ENCODE peak calls at places on chromosomes 16 and 17, in seven cellular contexts. One of them, this sample, is unnamed.
A peak's percentile ranks its signal among the peaks of the same experiment; 100 is the strongest.

GRCh38 chr16:14151256-14152030 is 80.3 kb downstream of the MRTFB start:
- DNase-seq in tibial nerve: no peak
- DNase-seq in lung: no peak
- DNase-seq in right atrium auricular region: no peak
- DNase-seq in heart left ventricle: no peak
- DNase-seq in uterus: no peak
- DNase-seq in CD8-positive, alpha-beta T cell: no peak
- DNase-seq in this sample: no peak

GRCh38 chr17:67054011-67054591 is 9.7 kb downstream of the CACNG1 start:
- DNase-seq in tibial nerve: no peak
- DNase-seq in lung: no peak
- DNase-seq in right atrium auricular region: peak; percentile 38
- DNase-seq in heart left ventricle: no peak
- DNase-seq in uterus: no peak
- DNase-seq in CD8-positive, alpha-beta T cell: no peak
- DNase-seq in this sample: no peak

GRCh38 chr16:14289692-14290340 is 218.7 kb downstream of the MRTFB start:
- DNase-seq in tibial nerve: no peak
- DNase-seq in lung: no peak
- DNase-seq in right atrium auricular region: peak; percentile 16
- DNase-seq in heart left ventricle: no peak
- DNase-seq in uterus: no peak
- DNase-seq in CD8-positive, alpha-beta T cell: no peak
- DNase-seq in this sample: no peak

GRCh38 chr17:27674335-27674734 is 43.3 kb downstream of the LGALS9 start:
- DNase-seq in tibial nerve: no peak
- DNase-seq in lung: no peak
- DNase-seq in right atrium auricular region: no peak
- DNase-seq in heart left ventricle: no peak
- DNase-seq in uterus: no peak
- DNase-seq in CD8-positive, alpha-beta T cell: no peak
- DNase-seq in this sample: no peak

GRCh38 chr17:75720656-75721462 is at the start of gene ITGB4:
- DNase-seq in tibial nerve: peak; percentile 50
- DNase-seq in lung: peak; percentile 78
- DNase-seq in right atrium auricular region: no peak
- DNase-seq in heart left ventricle: no peak
- DNase-seq in uterus: no peak
- DNase-seq in CD8-positive, alpha-beta T cell: peak; percentile 66
- DNase-seq in this sample: no peak

GRCh38 chr16:28951410-28951943 is 740 bp downstream of the NFATC2IP start:
- DNase-seq in tibial nerve: no peak
- DNase-seq in lung: peak; percentile 43
- DNase-seq in right atrium auricular region: no peak
- DNase-seq in heart left ventricle: no peak
- DNase-seq in uterus: peak; percentile 28
- DNase-seq in CD8-positive, alpha-beta T cell: no peak
- DNase-seq in this sample: no peak

GRCh38 chr17:82772026-82772425 is 20.2 kb downstream of the TBCD start:
- DNase-seq in tibial nerve: no peak
- DNase-seq in lung: no peak
- DNase-seq in right atrium auricular region: no peak
- DNase-seq in heart left ventricle: no peak
- DNase-seq in uterus: no peak
- DNase-seq in CD8-positive, alpha-beta T cell: no peak
- DNase-seq in this sample: no peak

GRCh38 chr16:11251525-11252481 is 4.2 kb downstream of the SOCS1 start:
- DNase-seq in tibial nerve: no peak
- DNase-seq in lung: no peak
- DNase-seq in right atrium auricular region: no peak
- DNase-seq in heart left ventricle: no peak
- DNase-seq in uterus: no peak
- DNase-seq in CD8-positive, alpha-beta T cell: peak; percentile 80
- DNase-seq in this sample: no peak

GRCh38 chr17:76414334-76415295 is 30.2 kb downstream of the SPHK1 start:
- DNase-seq in tibial nerve: peak; percentile 36
- DNase-seq in lung: no peak
- DNase-seq in right atrium auricular region: peak; percentile 83
- DNase-seq in heart left ventricle: peak; percentile 91
- DNase-seq in uterus: peak; percentile 45
- DNase-seq in CD8-positive, alpha-beta T cell: no peak
- DNase-seq in this sample: peak; percentile 83

GRCh38 chr17:82830249-82830661 is 9.6 kb downstream of the ZNF750 start:
- DNase-seq in tibial nerve: no peak
- DNase-seq in lung: no peak
- DNase-seq in right atrium auricular region: peak; percentile 62
- DNase-seq in heart left ventricle: peak; percentile 94
- DNase-seq in uterus: peak; percentile 47
- DNase-seq in CD8-positive, alpha-beta T cell: no peak
- DNase-seq in this sample: no peak

GRCh38 chr16:73010150-73010676 is 37.7 kb downstream of the ZFHX3 start:
- DNase-seq in tibial nerve: no peak
- DNase-seq in lung: no peak
- DNase-seq in right atrium auricular region: no peak
- DNase-seq in heart left ventricle: no peak
- DNase-seq in uterus: no peak
- DNase-seq in CD8-positive, alpha-beta T cell: no peak
- DNase-seq in this sample: no peak

GRCh38 chr17:30336369-30337171 is 2.7 kb upstream of the TMIGD1 start:
- DNase-seq in tibial nerve: no peak
- DNase-seq in lung: peak; percentile 57
- DNase-seq in right atrium auricular region: no peak
- DNase-seq in heart left ventricle: no peak
- DNase-seq in uterus: no peak
- DNase-seq in CD8-positive, alpha-beta T cell: peak; percentile 59
- DNase-seq in this sample: no peak

GRCh38 chr16:12079411-12079965 is 103.0 kb downstream of the SNX29 start:
- DNase-seq in tibial nerve: no peak
- DNase-seq in lung: no peak
- DNase-seq in right atrium auricular region: no peak
- DNase-seq in heart left ventricle: no peak
- DNase-seq in uterus: no peak
- DNase-seq in CD8-positive, alpha-beta T cell: no peak
- DNase-seq in this sample: peak; percentile 4

GRCh38 chr17:42695500-42695899 is 13.2 kb downstream of the CNTNAP1 start:
- DNase-seq in tibial nerve: no peak
- DNase-seq in lung: no peak
- DNase-seq in right atrium auricular region: no peak
- DNase-seq in heart left ventricle: no peak
- DNase-seq in uterus: no peak
- DNase-seq in CD8-positive, alpha-beta T cell: no peak
- DNase-seq in this sample: no peak

GRCh38 chr17:15109608-15110007 is 155.5 kb downstream of the PMP22 start:
- DNase-seq in tibial nerve: no peak
- DNase-seq in lung: no peak
- DNase-seq in right atrium auricular region: no peak
- DNase-seq in heart left ventricle: no peak
- DNase-seq in uterus: no peak
- DNase-seq in CD8-positive, alpha-beta T cell: no peak
- DNase-seq in this sample: no peak

GRCh38 chr16:22120440-22120839 is 28.1 kb downstream of the VWA3A start:
- DNase-seq in tibial nerve: no peak
- DNase-seq in lung: no peak
- DNase-seq in right atrium auricular region: no peak
- DNase-seq in heart left ventricle: no peak
- DNase-seq in uterus: no peak
- DNase-seq in CD8-positive, alpha-beta T cell: no peak
- DNase-seq in this sample: no peak

GRCh38 chr17:3762922-3763776 is 37.8 kb downstream of the ITGAE start:
- DNase-seq in tibial nerve: no peak
- DNase-seq in lung: no peak
- DNase-seq in right atrium auricular region: no peak
- DNase-seq in heart left ventricle: no peak
- DNase-seq in uterus: no peak
- DNase-seq in CD8-positive, alpha-beta T cell: no peak
- DNase-seq in this sample: no peak

GRCh38 chr16:75996491-75996890 is 270.2 kb upstream of the CPHXL start:
- DNase-seq in tibial nerve: no peak
- DNase-seq in lung: no peak
- DNase-seq in right atrium auricular region: no peak
- DNase-seq in heart left ventricle: no peak
- DNase-seq in uterus: no peak
- DNase-seq in CD8-positive, alpha-beta T cell: no peak
- DNase-seq in this sample: no peak

GRCh38 chr17:61809816-61810392 is 53.4 kb downstream of the BRIP1 start:
- DNase-seq in tibial nerve: no peak
- DNase-seq in lung: no peak
- DNase-seq in right atrium auricular region: no peak
- DNase-seq in heart left ventricle: no peak
- DNase-seq in uterus: no peak
- DNase-seq in CD8-positive, alpha-beta T cell: no peak
- DNase-seq in this sample: no peak

GRCh38 chr16:83888672-83889044 is 10.3 kb upstream of the MLYCD start:
- DNase-seq in tibial nerve: no peak
- DNase-seq in lung: no peak
- DNase-seq in right atrium auricular region: no peak
- DNase-seq in heart left ventricle: no peak
- DNase-seq in uterus: no peak
- DNase-seq in CD8-positive, alpha-beta T cell: no peak
- DNase-seq in this sample: no peak

GRCh38 chr16:52577130-52577706 is 30.3 kb upstream of the TOX3 start:
- DNase-seq in tibial nerve: no peak
- DNase-seq in lung: no peak
- DNase-seq in right atrium auricular region: no peak
- DNase-seq in heart left ventricle: no peak
- DNase-seq in uterus: no peak
- DNase-seq in CD8-positive, alpha-beta T cell: no peak
- DNase-seq in this sample: no peak

DNA sequence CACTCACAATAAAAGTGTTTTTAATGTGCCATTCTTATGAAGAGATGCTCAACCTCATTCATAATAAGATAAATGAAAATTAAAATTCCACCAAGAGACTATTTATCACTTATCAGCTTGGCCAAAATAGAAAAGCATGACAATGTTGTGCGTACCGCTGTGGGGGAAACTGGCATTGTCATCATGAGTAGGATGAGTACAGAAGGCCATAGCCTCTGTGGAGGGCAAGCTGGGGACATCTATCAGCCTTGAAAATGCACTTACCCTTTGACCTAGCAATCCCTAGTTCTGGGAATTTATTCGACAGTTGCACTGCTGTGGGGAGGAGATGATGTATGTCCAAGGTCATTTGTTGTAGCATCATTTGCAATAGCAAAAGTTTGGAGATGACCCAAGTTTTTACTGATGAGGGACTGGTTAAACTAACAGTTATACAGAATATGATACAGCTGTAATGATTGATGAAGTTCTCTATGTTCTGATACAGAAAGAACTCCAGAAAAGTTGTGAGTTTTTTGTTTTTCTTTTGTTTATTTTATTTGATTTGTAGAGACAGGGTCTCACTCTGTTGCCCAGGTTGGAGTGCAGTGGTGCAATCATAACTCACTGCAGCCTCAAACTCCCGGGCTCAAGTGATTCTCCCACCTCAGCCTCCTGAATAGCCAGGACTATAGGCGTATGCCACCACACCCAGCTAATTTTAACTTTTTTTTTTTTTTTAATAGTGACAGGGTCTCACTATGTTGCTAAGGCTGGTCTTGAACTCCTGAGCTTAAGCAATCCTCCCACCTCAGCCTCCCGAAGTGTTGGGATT is 13.7 kb upstream of the PRKCB start:
- DNase-seq in tibial nerve: no peak
- DNase-seq in lung: no peak
- DNase-seq in right atrium auricular region: no peak
- DNase-seq in heart left ventricle: no peak
- DNase-seq in uterus: no peak
- DNase-seq in CD8-positive, alpha-beta T cell: no peak
- DNase-seq in this sample: no peak
- H3K27me3 ChIP-seq in tibial nerve: peaks cover 7% of the 10 kb centered on the region
- H3K27me3 ChIP-seq in lung: no peaks in the 10 kb centered on the region
- H3K27me3 ChIP-seq in right atrium auricular region: no peaks in the 10 kb centered on the region
- H3K27me3 ChIP-seq in heart left ventricle: peaks cover 11% of the 10 kb centered on the region
- H3K27me3 ChIP-seq in uterus: no peaks in the 10 kb centered on the region
- H3K27me3 ChIP-seq in CD8-positive, alpha-beta T cell: no peaks in the 10 kb centered on the region
- H3K27me3 ChIP-seq in this sample: no peaks in the 10 kb centered on the region

DNA sequence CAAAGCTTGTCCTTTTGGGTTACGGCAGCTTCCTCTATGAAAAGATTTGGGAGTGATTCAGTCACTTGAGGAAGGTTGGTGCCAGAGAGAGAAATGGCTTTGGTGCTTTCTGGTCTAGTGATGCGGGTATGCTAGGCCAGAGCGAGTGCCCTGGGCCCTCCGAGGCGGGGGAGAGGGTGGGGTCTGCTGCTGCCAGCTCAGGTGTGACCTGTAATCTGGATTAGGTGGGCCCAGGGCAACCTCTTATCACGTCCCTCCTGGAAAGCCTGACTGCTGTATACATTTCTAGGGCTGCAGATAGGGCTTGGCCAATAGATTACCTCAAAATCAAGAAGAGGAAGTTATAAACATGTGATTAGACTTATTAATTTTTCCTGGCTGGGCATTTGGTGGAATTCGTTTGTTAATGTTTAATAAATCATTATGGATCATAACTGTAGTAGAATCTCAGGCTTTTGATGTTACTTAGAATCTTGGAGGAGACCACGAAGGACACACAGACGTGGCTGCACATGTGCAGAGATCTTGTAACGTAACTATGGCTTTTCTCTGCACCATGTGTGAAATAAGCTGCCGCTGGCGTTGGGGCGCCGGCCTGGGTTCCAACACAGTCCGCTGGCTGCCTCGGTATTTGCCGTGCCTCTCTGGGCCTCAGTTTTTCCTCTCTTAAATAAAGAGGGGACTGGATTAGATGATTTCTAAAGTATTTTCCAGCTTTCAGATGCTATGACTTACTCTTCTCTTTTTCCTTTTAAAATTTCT is 1.2 kb downstream of the IRF8 start:
- DNase-seq in tibial nerve: no peak
- DNase-seq in lung: no peak
- DNase-seq in right atrium auricular region: no peak
- DNase-seq in heart left ventricle: no peak
- DNase-seq in uterus: no peak
- DNase-seq in CD8-positive, alpha-beta T cell: no peak
- DNase-seq in this sample: no peak
- TF ChIP-seq CTCF in tibial nerve: no peak
- TF ChIP-seq CTCF in lung: no peak
- TF ChIP-seq CTCF in right atrium auricular region: no peak
- TF ChIP-seq CTCF in heart left ventricle: no peak
- TF ChIP-seq CTCF in uterus: no peak
- TF ChIP-seq CTCF in CD8-positive, alpha-beta T cell: no peak
- TF ChIP-seq CTCF in this sample: no peak

DNA sequence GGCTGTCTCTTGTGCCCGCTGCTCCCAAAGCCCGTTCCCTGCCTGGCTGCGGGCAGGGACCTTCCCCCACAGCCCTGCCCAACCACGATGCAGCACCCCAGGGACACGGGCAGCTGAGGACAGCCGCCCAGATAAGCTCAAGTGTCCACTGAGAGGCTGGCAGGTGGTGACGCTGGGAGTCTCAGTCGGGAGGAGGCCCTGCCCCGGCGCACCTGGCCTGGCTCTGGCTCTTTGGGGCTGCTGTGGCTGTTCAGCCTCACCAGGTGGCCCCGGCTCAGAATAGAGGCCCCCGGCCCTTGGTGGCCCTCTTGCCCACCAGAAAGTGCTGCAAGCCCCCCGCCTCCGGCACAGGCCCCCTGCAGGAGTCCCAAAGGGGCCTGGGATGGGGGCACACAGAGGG is 5.5 kb downstream of the NTHL1 start:
- DNase-seq in tibial nerve: no peak
- DNase-seq in lung: peak; percentile 84
- DNase-seq in right atrium auricular region: no peak
- DNase-seq in heart left ventricle: peak; percentile 88
- DNase-seq in uterus: no peak
- DNase-seq in CD8-positive, alpha-beta T cell: no peak
- DNase-seq in this sample: no peak
- H3K27ac ChIP-seq in tibial nerve: peak overlapping the region; percentile 55
- H3K27ac ChIP-seq in lung: peak overlapping the region; percentile 89
- H3K27ac ChIP-seq in right atrium auricular region: no peak overlapping the region
- H3K27ac ChIP-seq in heart left ventricle: no peak overlapping the region
- H3K27ac ChIP-seq in uterus: peak overlapping the region; percentile 63
- H3K27ac ChIP-seq in CD8-positive, alpha-beta T cell: no peak overlapping the region
- H3K27ac ChIP-seq in this sample: no peak overlapping the region

GRCh38 chr16:87620201-87620495 is 17.8 kb downstream of the JPH3 start:
- DNase-seq in tibial nerve: no peak
- DNase-seq in lung: no peak
- DNase-seq in right atrium auricular region: no peak
- DNase-seq in heart left ventricle: no peak
- DNase-seq in uterus: no peak
- DNase-seq in CD8-positive, alpha-beta T cell: no peak
- DNase-seq in this sample: no peak
- H3K27me3 ChIP-seq in tibial nerve: peaks cover 37% of the 10 kb centered on the region
- H3K27me3 ChIP-seq in lung: peaks cover 7% of the 10 kb centered on the region
- H3K27me3 ChIP-seq in right atrium auricular region: no peaks in the 10 kb centered on the region
- H3K27me3 ChIP-seq in heart left ventricle: peaks cover 39% of the 10 kb centered on the region
- H3K27me3 ChIP-seq in uterus: no peaks in the 10 kb centered on the region
- H3K27me3 ChIP-seq in CD8-positive, alpha-beta T cell: no peaks in the 10 kb centered on the region
- H3K27me3 ChIP-seq in this sample: peaks cover 6% of the 10 kb centered on the region